ENCODE peak calls at places on chromosomes 16 and 17, in four cellular contexts. One of them, this sample, is unnamed. For H3K9me1, the result is how much of the 10 kb centered on the place peaks cover.

GRCh38 chr17:58755577-58756245 is at the start of gene PPM1E:
- DNase-seq in IMR-90: peak
- DNase-seq in endothelial cell of umbilical vein: peak
- DNase-seq in K562: peak
- DNase-seq in this sample: no peak

GRCh38 chr17:57766307-57766943 is 21.3 kb upstream of the CCDC182 start:
- DNase-seq in IMR-90: no peak
- DNase-seq in endothelial cell of umbilical vein: peak
- DNase-seq in K562: no peak
- DNase-seq in this sample: no peak

GRCh38 chr17:38914741-38915638 is 10.4 kb upstream of the LASP1NB start:
- DNase-seq in IMR-90: no peak
- DNase-seq in endothelial cell of umbilical vein: no peak
- DNase-seq in K562: no peak
- DNase-seq in this sample: no peak

GRCh38 chr16:23996258-23996955 is 160.6 kb downstream of the PRKCB start:
- DNase-seq in IMR-90: no peak
- DNase-seq in endothelial cell of umbilical vein: no peak
- DNase-seq in K562: no peak
- DNase-seq in this sample: peak

GRCh38 chr17:67569873-67570272 is 147.9 kb upstream of the NOL11 start:
- DNase-seq in IMR-90: no peak
- DNase-seq in endothelial cell of umbilical vein: no peak
- DNase-seq in K562: no peak
- DNase-seq in this sample: no peak

GRCh38 chr16:56530872-56531271 is 11.0 kb upstream of the BBS2 start:
- DNase-seq in IMR-90: no peak
- DNase-seq in endothelial cell of umbilical vein: no peak
- DNase-seq in K562: no peak
- DNase-seq in this sample: no peak

GRCh38 chr16:18829221-18829620 is 27.9 kb upstream of the ARL6IP1 start:
- DNase-seq in IMR-90: no peak
- DNase-seq in endothelial cell of umbilical vein: no peak
- DNase-seq in K562: no peak
- DNase-seq in this sample: no peak

GRCh38 chr17:46831573-46832305 is 13.2 kb upstream of the WNT3 start:
- DNase-seq in IMR-90: no peak
- DNase-seq in endothelial cell of umbilical vein: no peak
- DNase-seq in K562: no peak
- DNase-seq in this sample: no peak

GRCh38 chr16:2450535-2450934 is 9.4 kb upstream of the TEDC2 start:
- DNase-seq in IMR-90: no peak
- DNase-seq in endothelial cell of umbilical vein: no peak
- DNase-seq in K562: no peak
- DNase-seq in this sample: no peak

GRCh38 chr17:43309505-43310329 is 75.9 kb upstream of the RNU2-1 start:
- DNase-seq in IMR-90: no peak
- DNase-seq in endothelial cell of umbilical vein: no peak
- DNase-seq in K562: no peak
- DNase-seq in this sample: no peak

GRCh38 chr16:4021070-4021779 is 95.0 kb downstream of the ADCY9 start:
- DNase-seq in IMR-90: no peak
- DNase-seq in endothelial cell of umbilical vein: no peak
- DNase-seq in K562: no peak
- DNase-seq in this sample: peak

GRCh38 chr16:86213427-86214205 is 296.7 kb upstream of the FOXF1 start:
- DNase-seq in IMR-90: no peak
- DNase-seq in endothelial cell of umbilical vein: no peak
- DNase-seq in K562: no peak
- DNase-seq in this sample: no peak

GRCh38 chr16:86786338-86786737 is 208.0 kb downstream of the FOXL1 start:
- DNase-seq in IMR-90: no peak
- DNase-seq in endothelial cell of umbilical vein: no peak
- DNase-seq in K562: no peak
- DNase-seq in this sample: no peak

GRCh38 chr16:6125483-6126259 is 1028.1 kb upstream of the EEF2KMT start:
- DNase-seq in IMR-90: no peak
- DNase-seq in endothelial cell of umbilical vein: no peak
- DNase-seq in K562: no peak
- DNase-seq in this sample: no peak

GRCh38 chr17:55295411-55296170 is 30.8 kb downstream of the HLF start:
- DNase-seq in IMR-90: peak
- DNase-seq in endothelial cell of umbilical vein: peak
- DNase-seq in K562: peak
- DNase-seq in this sample: no peak

GRCh38 chr17:35241520-35241919 is 1.4 kb upstream of the SLFN5 start:
- DNase-seq in IMR-90: no peak
- DNase-seq in endothelial cell of umbilical vein: no peak
- DNase-seq in K562: no peak
- DNase-seq in this sample: no peak

GRCh38 chr16:1763521-1764511 is 7.5 kb downstream of the NME3 start:
- DNase-seq in IMR-90: no peak
- DNase-seq in endothelial cell of umbilical vein: no peak
- DNase-seq in K562: peak
- DNase-seq in this sample: no peak

GRCh38 chr17:82238562-82239201 is 9.8 kb downstream of the SLC16A3 start:
- DNase-seq in IMR-90: peak
- DNase-seq in endothelial cell of umbilical vein: no peak
- DNase-seq in K562: peak
- DNase-seq in this sample: peak

GRCh38 chr16:77991701-77992100 is 30.6 kb upstream of the CLEC3A start:
- DNase-seq in IMR-90: no peak
- DNase-seq in endothelial cell of umbilical vein: no peak
- DNase-seq in K562: no peak
- DNase-seq in this sample: no peak

GRCh38 chr16:19901164-19901563 is 16.5 kb upstream of the GPRC5B start:
- DNase-seq in IMR-90: no peak
- DNase-seq in endothelial cell of umbilical vein: no peak
- DNase-seq in K562: no peak
- DNase-seq in this sample: no peak

GRCh38 chr16:19900590-19900989 is 15.9 kb upstream of the GPRC5B start:
- DNase-seq in IMR-90: no peak
- DNase-seq in endothelial cell of umbilical vein: no peak
- DNase-seq in K562: no peak
- DNase-seq in this sample: no peak

GRCh38 chr16:19898924-19899604 is 14.4 kb upstream of the GPRC5B start:
- DNase-seq in IMR-90: peak
- DNase-seq in endothelial cell of umbilical vein: peak
- DNase-seq in K562: peak
- DNase-seq in this sample: no peak

GRCh38 chr16:19898166-19898565 is 13.5 kb upstream of the GPRC5B start:
- DNase-seq in IMR-90: no peak
- DNase-seq in endothelial cell of umbilical vein: no peak
- DNase-seq in K562: no peak
- DNase-seq in this sample: no peak

GRCh38 chr16:19899605-19899955 is 14.9 kb upstream of the GPRC5B start:
- DNase-seq in IMR-90: no peak
- DNase-seq in endothelial cell of umbilical vein: no peak
- DNase-seq in K562: no peak
- DNase-seq in this sample: no peak
- H3K9me1 ChIP-seq in IMR-90: under half
- H3K9me1 ChIP-seq in endothelial cell of umbilical vein: under half
- H3K9me1 ChIP-seq in K562: under half
- H3K9me1 ChIP-seq in this sample: under half

DNA sequence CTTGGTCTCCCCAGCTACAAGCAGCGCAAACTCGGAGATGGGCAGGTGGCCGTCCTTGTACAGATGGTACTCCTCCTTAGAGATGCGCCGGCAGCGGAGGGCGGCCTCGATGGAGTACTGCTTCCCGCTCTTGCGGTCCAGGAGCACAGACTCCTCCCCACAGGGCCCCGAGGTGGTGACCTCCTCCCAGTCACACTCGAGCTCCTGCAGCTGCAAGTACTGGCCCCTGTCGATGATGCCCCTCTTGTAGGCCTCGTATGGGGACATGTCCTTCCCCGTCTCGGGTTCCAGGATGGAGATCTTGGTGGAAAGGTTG is 7.2 kb downstream of the CDK3 start:
- DNase-seq in IMR-90: no peak
- DNase-seq in endothelial cell of umbilical vein: no peak
- DNase-seq in K562: no peak
- DNase-seq in this sample: no peak
- H3K9me1 ChIP-seq in IMR-90: under half
- H3K9me1 ChIP-seq in endothelial cell of umbilical vein: under half
- H3K9me1 ChIP-seq in K562: under half
- H3K9me1 ChIP-seq in this sample: under half

DNA sequence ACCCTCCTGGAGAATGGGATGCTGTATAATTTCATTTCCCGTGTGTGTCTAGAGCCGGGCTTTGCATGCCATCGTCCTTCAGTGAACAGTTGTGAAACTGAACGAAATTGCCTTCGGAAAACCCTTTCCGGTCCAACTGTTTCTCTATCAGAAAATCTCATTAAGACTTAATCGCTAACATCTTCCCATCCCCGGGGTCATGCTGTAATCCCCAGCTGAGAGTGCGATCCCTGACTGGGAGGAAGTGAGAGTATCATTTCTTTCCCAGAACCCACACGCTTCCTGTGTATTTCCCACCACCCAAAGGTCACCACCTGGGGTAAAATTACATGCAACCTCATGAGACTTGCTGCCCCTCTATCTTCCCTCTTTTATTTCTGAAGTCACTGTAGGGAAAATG is 75.6 kb upstream of the RBFOX1 start:
- DNase-seq in IMR-90: no peak
- DNase-seq in endothelial cell of umbilical vein: no peak
- DNase-seq in K562: no peak
- DNase-seq in this sample: no peak
- H3K9me1 ChIP-seq in IMR-90: under half
- H3K9me1 ChIP-seq in endothelial cell of umbilical vein: under half
- H3K9me1 ChIP-seq in K562: under half
- H3K9me1 ChIP-seq in this sample: under half

GRCh38 chr17:80604007-80604728 is 59.5 kb downstream of the RPTOR start:
- DNase-seq in IMR-90: no peak
- DNase-seq in endothelial cell of umbilical vein: no peak
- DNase-seq in K562: no peak
- DNase-seq in this sample: no peak
- H3K9me1 ChIP-seq in IMR-90: under half
- H3K9me1 ChIP-seq in endothelial cell of umbilical vein: under half
- H3K9me1 ChIP-seq in K562: under half
- H3K9me1 ChIP-seq in this sample: under half

GRCh38 chr17:18370761-18371160 is 6.8 kb upstream of the EVPLL start:
- DNase-seq in IMR-90: no peak
- DNase-seq in endothelial cell of umbilical vein: no peak
- DNase-seq in K562: no peak
- DNase-seq in this sample: no peak
- H3K9me1 ChIP-seq in IMR-90: under half
- H3K9me1 ChIP-seq in endothelial cell of umbilical vein: under half
- H3K9me1 ChIP-seq in K562: under half
- H3K9me1 ChIP-seq in this sample: under half

GRCh38 chr17:78820841-78821240 is 19.8 kb downstream of the USP36 start:
- DNase-seq in IMR-90: no peak
- DNase-seq in endothelial cell of umbilical vein: no peak
- DNase-seq in K562: no peak
- DNase-seq in this sample: no peak
- H3K9me1 ChIP-seq in IMR-90: under half
- H3K9me1 ChIP-seq in endothelial cell of umbilical vein: under half
- H3K9me1 ChIP-seq in K562: under half
- H3K9me1 ChIP-seq in this sample: under half

GRCh38 chr17:36907407-36907806 is 29.9 kb upstream of the LHX1 start:
- DNase-seq in IMR-90: no peak
- DNase-seq in endothelial cell of umbilical vein: no peak
- DNase-seq in K562: no peak
- DNase-seq in this sample: no peak

GRCh38 chr17:36900130-36900590 is 37.1 kb upstream of the LHX1 start:
- DNase-seq in IMR-90: no peak
- DNase-seq in endothelial cell of umbilical vein: no peak
- DNase-seq in K562: no peak
- DNase-seq in this sample: no peak

GRCh38 chr17:36899250-36900129 is 37.8 kb upstream of the LHX1 start:
- DNase-seq in IMR-90: no peak
- DNase-seq in endothelial cell of umbilical vein: no peak
- DNase-seq in K562: no peak
- DNase-seq in this sample: no peak

GRCh38 chr17:36901506-36901905 is 35.8 kb upstream of the LHX1 start:
- DNase-seq in IMR-90: peak
- DNase-seq in endothelial cell of umbilical vein: no peak
- DNase-seq in K562: no peak
- DNase-seq in this sample: peak
- H3K9me1 ChIP-seq in IMR-90: under half
- H3K9me1 ChIP-seq in endothelial cell of umbilical vein: under half
- H3K9me1 ChIP-seq in K562: under half
- H3K9me1 ChIP-seq in this sample: under half

DNA sequence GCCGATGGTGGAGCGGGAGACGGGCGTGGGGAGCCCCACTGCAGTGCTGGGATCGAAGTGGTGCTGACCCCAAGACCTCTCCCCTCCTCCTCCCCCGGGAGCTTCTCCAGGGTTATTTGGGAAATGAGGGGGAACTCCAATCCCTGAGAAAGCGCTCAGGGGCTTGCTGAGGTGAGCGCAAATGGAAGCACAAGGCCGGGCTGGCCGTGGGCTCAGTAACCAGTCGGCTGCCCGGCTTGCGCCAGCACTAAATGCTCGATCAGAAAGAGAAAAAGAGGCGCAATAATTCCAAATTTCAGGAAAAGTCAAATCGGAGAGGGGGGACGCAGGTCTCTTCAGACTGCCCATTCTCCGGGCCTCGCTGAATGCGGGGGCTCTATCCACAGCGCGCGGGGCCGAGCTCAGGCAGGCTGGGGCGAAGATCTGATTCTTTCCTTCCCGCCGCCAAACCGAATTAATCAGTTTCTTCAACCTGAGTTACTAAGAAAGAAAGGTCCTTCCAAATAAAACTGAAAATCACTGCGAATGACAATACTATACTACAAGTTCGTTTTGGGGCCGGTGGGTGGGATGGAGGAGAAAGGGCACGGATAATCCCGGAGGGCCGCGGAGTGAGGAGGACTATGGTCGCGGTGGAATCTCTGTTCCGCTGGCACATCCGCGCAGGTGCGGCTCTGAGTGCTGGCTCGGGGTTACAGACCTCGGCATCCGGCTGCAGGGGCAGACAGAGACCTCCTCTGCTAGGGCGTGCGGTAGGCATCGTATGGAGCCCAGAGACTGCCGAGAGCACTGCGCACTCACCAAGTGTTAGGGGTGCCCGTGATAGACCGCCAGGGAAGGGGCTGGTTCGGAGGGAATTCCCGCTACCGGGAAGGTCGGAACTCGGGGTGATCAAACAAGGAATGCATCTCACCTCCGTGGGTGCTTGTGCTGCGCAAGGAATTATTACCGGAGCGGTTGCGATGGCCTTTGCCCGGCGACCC is 4.2 kb upstream of the DLX4 start:
- DNase-seq in IMR-90: no peak
- DNase-seq in endothelial cell of umbilical vein: no peak
- DNase-seq in K562: no peak
- DNase-seq in this sample: no peak
- H3K9me1 ChIP-seq in IMR-90: under half
- H3K9me1 ChIP-seq in endothelial cell of umbilical vein: under half
- H3K9me1 ChIP-seq in K562: under half
- H3K9me1 ChIP-seq in this sample: under half

GRCh38 chr16:54488729-54489128 is 202.1 kb upstream of the IRX3 start:
- DNase-seq in IMR-90: no peak
- DNase-seq in endothelial cell of umbilical vein: no peak
- DNase-seq in K562: no peak
- DNase-seq in this sample: no peak
- H3K9me1 ChIP-seq in IMR-90: under half
- H3K9me1 ChIP-seq in endothelial cell of umbilical vein: under half
- H3K9me1 ChIP-seq in K562: under half
- H3K9me1 ChIP-seq in this sample: under half

This sample was measured in keratinocyte.